ENCODE peak calls at places on chromosome 18, in eight cellular contexts. One of them, this sample, is unnamed.

GRCh38 chr18:52395146-52395852 is 55.3 kb downstream of the DCC start:
- DNase-seq in aorta: no peak
- DNase-seq in astrocyte: no peak
- DNase-seq in stomach: no peak
- DNase-seq in BJ: no peak
- DNase-seq in GM06990: peak; percentile 44
- DNase-seq in transverse colon: no peak
- DNase-seq in PC-9: no peak
- DNase-seq in this sample: no peak

GRCh38 chr18:61893304-61893970 is 630 bp upstream of the RNF152 start:
- DNase-seq in PC-9: no peak
- DNase-seq in transverse colon: peak; percentile 55
- DNase-seq in stomach: peak; percentile 52
- DNase-seq in BJ: no peak
- DNase-seq in astrocyte: no peak
- DNase-seq in aorta: peak; percentile 64
- DNase-seq in GM06990: peak; percentile 25
- DNase-seq in this sample: peak; percentile 56

GRCh38 chr18:9101730-9102390 is 639 bp upstream of the NDUFV2 start:
- DNase-seq in PC-9: peak; percentile 84
- DNase-seq in GM06990: no peak
- DNase-seq in astrocyte: peak; percentile 68
- DNase-seq in transverse colon: no peak
- DNase-seq in aorta: no peak
- DNase-seq in stomach: no peak
- DNase-seq in BJ: no peak
- DNase-seq in this sample: no peak

GRCh38 chr18:39761273-39761672 is 2193.8 kb upstream of the PIK3C3 start:
- DNase-seq in aorta: no peak
- DNase-seq in BJ: no peak
- DNase-seq in transverse colon: no peak
- DNase-seq in astrocyte: no peak
- DNase-seq in PC-9: no peak
- DNase-seq in GM06990: no peak
- DNase-seq in stomach: no peak
- DNase-seq in this sample: no peak

GRCh38 chr18:46939337-46939963 is 22.0 kb downstream of the KATNAL2 start:
- DNase-seq in GM06990: no peak
- DNase-seq in astrocyte: peak; percentile 63
- DNase-seq in PC-9: no peak
- DNase-seq in BJ: peak; percentile 51
- DNase-seq in transverse colon: no peak
- DNase-seq in aorta: no peak
- DNase-seq in stomach: no peak
- DNase-seq in this sample: no peak

GRCh38 chr18:37435150-37435872 is 130.3 kb downstream of the CELF4 start:
- DNase-seq in PC-9: no peak
- DNase-seq in transverse colon: no peak
- DNase-seq in GM06990: no peak
- DNase-seq in astrocyte: no peak
- DNase-seq in stomach: no peak
- DNase-seq in BJ: no peak
- DNase-seq in aorta: no peak
- DNase-seq in this sample: no peak

GRCh38 chr18:53534695-53535094 is 689.8 kb downstream of the MBD2 start:
- DNase-seq in stomach: no peak
- DNase-seq in PC-9: no peak
- DNase-seq in astrocyte: no peak
- DNase-seq in BJ: no peak
- DNase-seq in transverse colon: no peak
- DNase-seq in GM06990: no peak
- DNase-seq in aorta: no peak
- DNase-seq in this sample: no peak

GRCh38 chr18:63994783-63995399 is 25.0 kb downstream of the SERPINB8 start:
- DNase-seq in astrocyte: peak; percentile 18
- DNase-seq in stomach: peak; percentile 55
- DNase-seq in aorta: peak; percentile 57
- DNase-seq in PC-9: no peak
- DNase-seq in transverse colon: peak; percentile 40
- DNase-seq in GM06990: no peak
- DNase-seq in BJ: peak; percentile 14
- DNase-seq in this sample: no peak

GRCh38 chr18:68426731-68427315 is 288.1 kb downstream of the TMX3 start:
- DNase-seq in stomach: no peak
- DNase-seq in astrocyte: peak; percentile 77
- DNase-seq in PC-9: no peak
- DNase-seq in transverse colon: no peak
- DNase-seq in BJ: no peak
- DNase-seq in GM06990: no peak
- DNase-seq in aorta: no peak
- DNase-seq in this sample: no peak

GRCh38 chr18:76350134-76351025 is 144.7 kb downstream of the ZNF516 start:
- DNase-seq in astrocyte: no peak
- DNase-seq in stomach: no peak
- DNase-seq in GM06990: no peak
- DNase-seq in transverse colon: no peak
- DNase-seq in BJ: no peak
- DNase-seq in aorta: no peak
- DNase-seq in PC-9: no peak
- DNase-seq in this sample: no peak

GRCh38 chr18:48754559-48754958 is 196.2 kb downstream of the SMAD7 start:
- DNase-seq in aorta: no peak
- DNase-seq in BJ: no peak
- DNase-seq in GM06990: no peak
- DNase-seq in PC-9: no peak
- DNase-seq in astrocyte: no peak
- DNase-seq in stomach: no peak
- DNase-seq in transverse colon: no peak
- DNase-seq in this sample: no peak

GRCh38 chr18:34223164-34223892 is 1.4 kb downstream of the NOL4 start:
- DNase-seq in astrocyte: peak; percentile 2
- DNase-seq in aorta: no peak
- DNase-seq in transverse colon: no peak
- DNase-seq in PC-9: no peak
- DNase-seq in stomach: no peak
- DNase-seq in BJ: no peak
- DNase-seq in GM06990: peak; percentile 35
- DNase-seq in this sample: no peak

GRCh38 chr18:49561377-49562193 is at the start of gene LIPG:
- DNase-seq in astrocyte: peak; percentile 83
- DNase-seq in PC-9: peak; percentile 94
- DNase-seq in stomach: peak; percentile 61
- DNase-seq in GM06990: peak; percentile 23
- DNase-seq in transverse colon: peak; percentile 85
- DNase-seq in aorta: peak; percentile 47
- DNase-seq in BJ: no peak
- DNase-seq in this sample: peak; percentile 49

GRCh38 chr18:28504100-28504499 is 327.2 kb upstream of the CDH2 start:
- DNase-seq in aorta: no peak
- DNase-seq in transverse colon: no peak
- DNase-seq in stomach: no peak
- DNase-seq in GM06990: no peak
- DNase-seq in astrocyte: no peak
- DNase-seq in PC-9: no peak
- DNase-seq in BJ: no peak
- DNase-seq in this sample: no peak
- H3K27me3 ChIP-seq in aorta: no peaks in the 10 kb centered on the region
- H3K27me3 ChIP-seq in transverse colon: no peaks in the 10 kb centered on the region
- H3K27me3 ChIP-seq in stomach: no peaks in the 10 kb centered on the region
- H3K27me3 ChIP-seq in GM06990: no peaks in the 10 kb centered on the region
- H3K27me3 ChIP-seq in astrocyte: no peaks in the 10 kb centered on the region
- H3K27me3 ChIP-seq in PC-9: no peaks in the 10 kb centered on the region
- H3K27me3 ChIP-seq in BJ: no peaks in the 10 kb centered on the region
- H3K27me3 ChIP-seq in this sample: no peaks in the 10 kb centered on the region

GRCh38 chr18:74806700-74807416 is 209.2 kb downstream of the ZNF407 start:
- DNase-seq in transverse colon: no peak
- DNase-seq in astrocyte: peak; percentile 92
- DNase-seq in BJ: peak; percentile 52
- DNase-seq in PC-9: peak; percentile 98
- DNase-seq in GM06990: peak; percentile 59
- DNase-seq in aorta: no peak
- DNase-seq in stomach: no peak
- DNase-seq in this sample: no peak
- H3K4me3 ChIP-seq in transverse colon: no peak overlapping the region
- H3K4me3 ChIP-seq in astrocyte: peak overlapping the region; percentile 18
- H3K4me3 ChIP-seq in BJ: no peak overlapping the region
- H3K4me3 ChIP-seq in PC-9: peak overlapping the region; percentile 10
- H3K4me3 ChIP-seq in GM06990: no peak overlapping the region
- H3K4me3 ChIP-seq in aorta: no peak overlapping the region
- H3K4me3 ChIP-seq in stomach: no peak overlapping the region
- H3K4me3 ChIP-seq in this sample: no peak overlapping the region

GRCh38 chr18:59681521-59682004 is 15.7 kb downstream of the CCBE1 start:
- DNase-seq in GM06990: no peak
- DNase-seq in astrocyte: no peak
- DNase-seq in transverse colon: no peak
- DNase-seq in aorta: no peak
- DNase-seq in PC-9: no peak
- DNase-seq in BJ: no peak
- DNase-seq in stomach: no peak
- DNase-seq in this sample: no peak
- H3K27me3 ChIP-seq in GM06990: no peaks in the 10 kb centered on the region
- H3K27me3 ChIP-seq in astrocyte: no peaks in the 10 kb centered on the region
- H3K27me3 ChIP-seq in transverse colon: no peaks in the 10 kb centered on the region
- H3K27me3 ChIP-seq in aorta: no peaks in the 10 kb centered on the region
- H3K27me3 ChIP-seq in PC-9: no peaks in the 10 kb centered on the region
- H3K27me3 ChIP-seq in BJ: no peaks in the 10 kb centered on the region
- H3K27me3 ChIP-seq in stomach: peaks cover 12% of the 10 kb centered on the region
- H3K27me3 ChIP-seq in this sample: no peaks in the 10 kb centered on the region

GRCh38 chr18:5890261-5890605 is 5.1 kb downstream of the TMEM200C start:
- DNase-seq in GM06990: no peak
- DNase-seq in BJ: no peak
- DNase-seq in PC-9: no peak
- DNase-seq in transverse colon: no peak
- DNase-seq in stomach: no peak
- DNase-seq in astrocyte: peak; percentile 12
- DNase-seq in aorta: peak; percentile 48
- DNase-seq in this sample: no peak

GRCh38 chr18:5894215-5894612 is 1.1 kb downstream of the TMEM200C start:
- DNase-seq in PC-9: no peak
- DNase-seq in GM06990: no peak
- DNase-seq in transverse colon: no peak
- DNase-seq in astrocyte: no peak
- DNase-seq in BJ: no peak
- DNase-seq in stomach: no peak
- DNase-seq in aorta: no peak
- DNase-seq in this sample: no peak

GRCh38 chr18:5891361-5892215 is 3.7 kb downstream of the TMEM200C start:
- DNase-seq in BJ: no peak
- DNase-seq in transverse colon: no peak
- DNase-seq in astrocyte: no peak
- DNase-seq in PC-9: no peak
- DNase-seq in GM06990: no peak
- DNase-seq in aorta: no peak
- DNase-seq in stomach: no peak
- DNase-seq in this sample: no peak

GRCh38 chr18:5892772-5893431 is 2.4 kb downstream of the TMEM200C start:
- DNase-seq in GM06990: no peak
- DNase-seq in BJ: no peak
- DNase-seq in transverse colon: no peak
- DNase-seq in PC-9: no peak
- DNase-seq in astrocyte: no peak
- DNase-seq in stomach: no peak
- DNase-seq in aorta: no peak
- DNase-seq in this sample: no peak

DNA sequence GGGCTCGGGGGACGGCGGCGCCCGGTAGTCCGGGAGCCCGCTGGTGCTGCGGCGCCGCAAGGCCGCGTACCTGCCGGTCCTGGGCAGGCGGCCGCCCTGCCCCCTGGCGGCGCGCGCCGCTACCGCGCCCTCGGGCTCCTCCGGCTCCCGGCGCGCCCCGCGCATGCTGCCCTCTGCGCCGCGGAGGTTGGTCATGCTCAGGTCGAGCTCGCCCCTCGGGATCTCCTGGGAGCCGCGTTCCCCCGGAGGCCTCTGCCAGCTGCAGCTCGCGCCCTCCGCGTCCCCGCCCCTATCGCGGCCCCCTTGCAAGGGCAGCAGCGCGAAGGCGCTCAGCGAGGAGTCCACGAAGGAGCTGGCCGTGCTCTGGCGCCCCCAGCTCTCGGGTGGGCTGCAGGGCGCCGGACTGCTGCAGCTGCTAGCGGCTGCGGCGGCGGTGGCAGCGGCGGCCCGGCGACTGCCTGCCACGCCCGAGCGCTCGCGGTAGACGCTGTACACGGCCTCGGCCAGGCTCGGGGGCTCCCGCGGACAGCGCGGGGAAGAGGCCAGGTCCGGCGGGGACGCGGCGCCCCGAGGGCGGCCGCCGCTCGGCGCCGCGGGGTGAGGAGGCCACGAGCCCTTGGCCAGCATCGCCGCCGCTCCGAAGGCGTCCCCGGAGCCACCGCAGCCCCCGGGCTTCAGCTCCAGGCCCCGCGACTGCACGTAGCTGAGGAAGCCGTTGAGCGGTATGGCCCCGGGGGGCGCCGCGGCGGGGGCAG is 4.5 kb downstream of the TMEM200C start:
- DNase-seq in GM06990: peak; percentile 70
- DNase-seq in BJ: no peak
- DNase-seq in stomach: peak; percentile 34
- DNase-seq in aorta: peak; percentile 46
- DNase-seq in PC-9: no peak
- DNase-seq in astrocyte: peak; percentile 8
- DNase-seq in transverse colon: no peak
- DNase-seq in this sample: peak; percentile 59
- H3K4me3 ChIP-seq in GM06990: peak overlapping the region; percentile 57
- H3K4me3 ChIP-seq in BJ: no peak overlapping the region
- H3K4me3 ChIP-seq in stomach: peak overlapping the region; percentile 47
- H3K4me3 ChIP-seq in aorta: no peak overlapping the region
- H3K4me3 ChIP-seq in PC-9: no peak overlapping the region
- H3K4me3 ChIP-seq in astrocyte: peak overlapping the region; percentile 50
- H3K4me3 ChIP-seq in transverse colon: no peak overlapping the region
- H3K4me3 ChIP-seq in this sample: peak overlapping the region; percentile 65